ENCODE peak calls at places on chromosomes 4 and X, in four cellular contexts. U is WTC11, P is HEK293T, N is HepG2. E is an unnamed sample.

GRCh38 chr4:158934996-158935669 is 166.3 kb downstream of the FNIP2 start:
- DNase-seq in U (no peak), P (no peak), N (no peak), E (no peak)

GRCh38 chrX:71619193-71619592 is 882 bp upstream of the CXCR3 start:
- DNase-seq in U (no peak), P (no peak), N (no peak), E (no peak)

GRCh38 chr4:86358176-86358701 is 1.6 kb downstream of the MAPK10 start:
- DNase-seq in U (no peak), P (no peak), N (no peak), E (no peak)

GRCh38 chrX:106606583-106606982 is 5.2 kb upstream of the RADX start:
- DNase-seq in N (no peak), U (no peak), P (no peak), E (no peak)

GRCh38 chr4:14092741-14093140 is 465.2 kb upstream of the BOD1L1 start:
- DNase-seq in N (no peak), P (no peak), U (no peak), E (no peak)

GRCh38 chrX:41333744-41333993 is 293 bp upstream of the DDX3X start:
- DNase-seq in P (peak), U (no peak), N (peak), E (no peak)

GRCh38 chr4:98838977-98839618 is 89.8 kb downstream of the EIF4E start:
- DNase-seq in P (no peak), U (no peak), N (no peak), E (peak)

GRCh38 chrX:134685662-134686061 is 27.4 kb upstream of the PLAC1 start:
- DNase-seq in P (no peak), N (no peak), U (no peak), E (no peak)

GRCh38 chr4:52659016-52659721 is at the start of gene USP46:
- DNase-seq in N (peak), P (peak), U (peak), E (peak)

GRCh38 chrX:9786839-9787635 is 808 bp downstream of the SHROOM2 start:
- DNase-seq in U (peak), P (peak), N (no peak), E (no peak)

GRCh38 chr4:24094726-24095125 is 204.9 kb upstream of the PPARGC1A start:
- DNase-seq in U (no peak), N (no peak), P (no peak), E (no peak)

GRCh38 chr4:185257086-185257485 is 47.7 kb downstream of the SNX25 start:
- DNase-seq in P (no peak), N (no peak), U (no peak), E (no peak)

GRCh38 chr4:185256444-185256843 is 47.0 kb downstream of the SNX25 start:
- DNase-seq in N (no peak), P (no peak), U (no peak), E (no peak)

GRCh38 chr4:185255868-185256267 is 46.5 kb downstream of the SNX25 start:
- DNase-seq in P (no peak), N (no peak), U (no peak), E (no peak)

GRCh38 chr4:185259719-185260118 is 50.3 kb downstream of the SNX25 start:
- DNase-seq in N (no peak), U (no peak), P (no peak), E (no peak)

GRCh38 chr4:185257694-185258093 is 48.3 kb downstream of the SNX25 start:
- DNase-seq in N (no peak), U (no peak), P (no peak), E (no peak)
- TF ChIP-seq ELF4 in N (no peak), U (no peak), P (no peak), E (no peak)

GRCh38 chrX:130831347-130831722 is 71.7 kb downstream of the ENOX2 start:
- DNase-seq in P (no peak), N (no peak), U (no peak), E (no peak)

GRCh38 chrX:130834830-130835229 is 68.2 kb downstream of the ENOX2 start:
- DNase-seq in P (no peak), N (no peak), U (no peak), E (no peak)

GRCh38 chrX:130836447-130836846 is 66.6 kb downstream of the ENOX2 start:
- DNase-seq in N (no peak), U (no peak), P (no peak), E (peak)

GRCh38 chrX:130830599-130831346 is 72.2 kb downstream of the ENOX2 start:
- DNase-seq in N (no peak), U (no peak), P (no peak), E (peak)

DNA sequence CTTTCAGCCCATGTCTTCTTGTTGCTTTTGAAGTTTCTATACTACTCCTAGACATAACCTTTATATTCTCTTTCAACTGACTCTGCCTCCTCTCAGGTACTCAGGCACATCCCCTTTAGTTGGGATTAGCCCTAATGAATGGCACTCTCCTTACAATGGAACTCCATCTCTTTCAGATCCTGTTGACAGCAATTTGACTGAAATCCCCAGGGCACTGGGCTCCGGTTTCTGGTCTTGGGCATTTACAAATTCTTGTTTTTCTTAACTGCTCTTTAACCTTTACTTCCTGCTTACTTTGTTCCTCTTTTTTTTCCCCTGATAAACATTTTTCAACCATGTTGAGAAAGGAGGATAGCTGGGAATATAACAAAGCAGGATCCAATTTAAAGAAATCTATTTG is 68.9 kb downstream of the ENOX2 start:
- DNase-seq in N (no peak), P (no peak), U (peak), E (no peak)
- TF ChIP-seq ELF4 in N (no peak), P (no peak), U (no peak), E (no peak)

DNA sequence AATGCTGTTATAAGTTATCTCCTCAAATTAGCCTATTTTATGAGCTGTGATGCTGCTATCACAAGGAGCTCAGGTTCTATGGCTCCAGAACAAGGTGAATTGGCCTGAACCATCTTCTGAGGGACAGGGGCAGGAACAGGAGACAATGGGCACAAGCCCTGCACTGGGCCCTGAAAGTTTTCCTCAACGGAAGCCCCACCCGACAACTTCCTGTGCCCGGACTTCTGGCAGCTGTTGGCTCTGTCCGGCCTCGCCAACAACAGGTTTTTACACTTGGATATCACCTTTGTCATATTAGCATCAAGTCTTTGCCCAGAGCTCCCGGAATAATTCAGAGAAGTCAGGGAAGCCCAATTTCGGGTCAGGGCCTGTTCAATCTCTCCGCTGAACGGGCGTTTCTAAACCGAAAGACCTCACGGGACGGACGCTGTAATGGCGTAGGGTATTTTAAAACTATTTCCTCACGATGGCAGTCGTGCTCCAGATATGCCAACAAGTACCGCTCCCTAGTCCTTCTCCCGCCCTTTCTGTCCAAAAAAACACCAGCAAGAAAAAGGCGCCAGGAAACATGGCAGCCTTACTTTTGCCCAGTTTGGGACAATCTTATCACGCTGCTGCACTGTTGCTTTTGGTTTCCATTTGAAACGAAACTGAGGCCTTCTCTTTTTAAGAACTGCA is 201.0 kb upstream of the STK26 start:
- DNase-seq in N (no peak), P (peak), U (no peak), E (no peak)
- TF ChIP-seq ELF4 in N (no peak), P (no peak), U (no peak), E (no peak)

GRCh38 chr4:170691168-170691567 is 601.4 kb upstream of the AADAT start:
- DNase-seq in P (no peak), U (no peak), N (no peak), E (no peak)
- TF ChIP-seq ELF4 in P (no peak), U (no peak), N (no peak), E (no peak)

E was measured in K562.